ENCODE peak calls at places on chromosomes 1 and 21, in seven cellular contexts. O is memory B cell; X is naive thymus-derived CD8-positive, alpha-beta T cell; R is GM20000; K is NCI-H2081; Y is posterior cingulate gyrus; G is body of pancreas. M is an unnamed sample.

GRCh38 chr1:159000627-159001026 is 9.1 kb upstream of the IFI16 start:
- DNase-seq in O (no peak), X (no peak), R (no peak), K (peak; percentile 3), Y (peak; percentile 65), G (peak; percentile 46), M (peak; percentile 58)

GRCh38 chr1:2148691-2149090 is 45.9 kb downstream of the FAAP20 start:
- DNase-seq in O (no peak), X (peak; percentile 79), R (no peak), K (no peak), Y (no peak), G (no peak), M (no peak)

GRCh38 chr1:208866351-208866750 is 622.2 kb upstream of the PLXNA2 start:
- DNase-seq in O (no peak), X (no peak), R (no peak), K (no peak), Y (no peak), G (no peak), M (no peak)

GRCh38 chr1:56821462-56821797 is 2.2 kb upstream of the FYB2 start:
- DNase-seq in O (no peak), X (no peak), R (no peak), K (no peak), Y (no peak), G (peak; percentile 18), M (no peak)

GRCh38 chr1:111745670-111746613 is 6.7 kb upstream of the INKA2 start:
- DNase-seq in O (no peak), X (no peak), R (no peak), K (no peak), Y (no peak), G (no peak), M (no peak)

GRCh38 chr21:44929799-44930542 is 9.3 kb upstream of the ITGB2 start:
- DNase-seq in O (no peak), X (no peak), R (peak; percentile 67), K (no peak), Y (no peak), G (no peak), M (no peak)

GRCh38 chr21:41763996-41764395 is 2.9 kb downstream of the RIPK4 start:
- DNase-seq in O (no peak), X (no peak), R (no peak), K (no peak), Y (no peak), G (no peak), M (no peak)

GRCh38 chr1:229060140-229060539 is 210.8 kb upstream of the RAB4A start:
- DNase-seq in O (no peak), X (no peak), R (no peak), K (no peak), Y (no peak), G (no peak), M (no peak)

GRCh38 chr1:8663915-8664331 is 153.5 kb downstream of the RERE start:
- DNase-seq in O (peak; percentile 45), X (no peak), R (peak; percentile 49), K (no peak), Y (no peak), G (no peak), M (no peak)

GRCh38 chr1:200231787-200232222 is 178.0 kb downstream of the ZNF281 start:
- DNase-seq in O (no peak), X (no peak), R (no peak), K (no peak), Y (no peak), G (no peak), M (no peak)

GRCh38 chr1:202107801-202108731 is 14.7 kb upstream of the GPR37L1 start:
- DNase-seq in O (no peak), X (no peak), R (no peak), K (peak; percentile 25), Y (no peak), G (peak; percentile 91), M (no peak)